ENCODE peak calls at places on chromosomes 3 and 15, in five cellular contexts. D is RWPE1, T is Peyer's patch, U is NCI-H2081, B is neural crest cell. G is an unnamed sample.

GRCh38 chr3:106552401-106553043 is 683.7 kb upstream of the CBLB start:
- DNase-seq in D (no peak), T (no peak), U (no peak), B (no peak), G (no peak)

GRCh38 chr15:31251165-31251564 is 75.5 kb upstream of the KLF13 start:
- DNase-seq in D (no peak), T (no peak), U (no peak), B (no peak), G (no peak)

GRCh38 chr3:52436500-52437106 is 8.3 kb downstream of the SEMA3G start:
- DNase-seq in D (no peak), T (peak), U (no peak), B (no peak), G (no peak)

GRCh38 chr3:191882289-191882688 is 421.3 kb downstream of the PYDC2 start:
- DNase-seq in D (peak), T (no peak), U (no peak), B (no peak), G (no peak)

GRCh38 chr3:30042274-30042859 is 564.0 kb upstream of the TGFBR2 start:
- DNase-seq in D (peak), T (peak), U (peak), B (peak), G (peak)

GRCh38 chr3:119409844-119410243 is 53.6 kb downstream of the TMEM39A start:
- DNase-seq in D (no peak), T (no peak), U (no peak), B (no peak), G (no peak)

GRCh38 chr3:46561951-46562350 is 4.2 kb downstream of the LRRC2 start:
- DNase-seq in D (no peak), T (no peak), U (no peak), B (no peak), G (no peak)

GRCh38 chr15:32840481-32841245 is 122.9 kb downstream of the GREM1 start:
- DNase-seq in D (no peak), T (no peak), U (no peak), B (no peak), G (no peak)

GRCh38 chr3:45011756-45012441 is 14.2 kb upstream of the CLEC3B start:
- DNase-seq in D (no peak), T (peak), U (no peak), B (no peak), G (no peak)

GRCh38 chr3:122427857-122428471 is 12.1 kb upstream of the WDR5B start:
- DNase-seq in D (peak), T (no peak), U (no peak), B (no peak), G (no peak)

GRCh38 chr15:42727740-42728355 is 9.1 kb downstream of the CDAN1 start:
- DNase-seq in D (no peak), T (no peak), U (no peak), B (no peak), G (no peak)

GRCh38 chr3:73563896-73564582 is 60.7 kb downstream of the PDZRN3 start:
- DNase-seq in D (no peak), T (no peak), U (no peak), B (no peak), G (no peak)

GRCh38 chr3:191721390-191721801 is 260.4 kb downstream of the PYDC2 start:
- DNase-seq in D (no peak), T (no peak), U (no peak), B (no peak), G (no peak)

GRCh38 chr15:35444557-35445204 is 101.3 kb downstream of the DPH6 start:
- DNase-seq in D (peak), T (peak), U (peak), B (no peak), G (peak)

GRCh38 chr3:114880078-114880477 is 267.0 kb downstream of the ZBTB20 start:
- DNase-seq in D (no peak), T (no peak), U (peak), B (peak), G (no peak)

GRCh38 chr15:80873568-80873967 is 94.4 kb downstream of the CEMIP start:
- DNase-seq in D (no peak), T (no peak), U (no peak), B (no peak), G (no peak)

GRCh38 chr15:96252148-96252547 is 78.4 kb upstream of the NR2F2 start:
- DNase-seq in D (no peak), T (no peak), U (no peak), B (no peak), G (no peak)

GRCh38 chr15:22845289-22845900 is 6.9 kb downstream of the NIPA2 start:
- DNase-seq in D (no peak), T (no peak), U (no peak), B (no peak), G (no peak)

GRCh38 chr15:57165992-57166391 is 210.3 kb upstream of the CGNL1 start:
- DNase-seq in D (no peak), T (no peak), U (no peak), B (no peak), G (no peak)

GRCh38 chr3:115927210-115927609 is 303.9 kb downstream of the GAP43 start:
- DNase-seq in D (no peak), T (no peak), U (no peak), B (no peak), G (no peak)

GRCh38 chr3:175977968-175978752 is 1119.0 kb downstream of the NAALADL2 start:
- DNase-seq in D (no peak), T (no peak), U (no peak), B (no peak), G (no peak)

GRCh38 chr3:67296039-67296892 is 298.2 kb downstream of the KBTBD8 start:
- DNase-seq in D (no peak), T (no peak), U (no peak), B (no peak), G (no peak)

GRCh38 chr3:29065211-29065785 is 215.6 kb upstream of the RBMS3 start:
- DNase-seq in D (peak), T (peak), U (peak), B (peak), G (peak)

GRCh38 chr15:78321041-78321570 is 19.0 kb upstream of the CRABP1 start:
- DNase-seq in D (no peak), T (no peak), U (no peak), B (no peak), G (no peak)

GRCh38 chr15:67124111-67124510 is 58.7 kb downstream of the SMAD3 start:
- DNase-seq in D (no peak), T (no peak), U (no peak), B (no peak), G (no peak)

G was measured in NCI-H2227 treated with DMSO at 0.1 percent for 48 hours.